ENCODE peak calls at places on chromosomes 6 and 20, in ten cellular contexts. One of them, this sample, is unnamed.
A peak's percentile ranks its signal among the peaks of the same experiment; 100 is the strongest.

GRCh38 chr6:165849539-165850430 is 186.7 kb upstream of the PDE10A start:
- DNase-seq in spleen: no peak
- DNase-seq in PC-9: no peak
- DNase-seq in astrocyte: no peak
- DNase-seq in pancreas: no peak
- DNase-seq in adrenal gland: no peak
- DNase-seq in SJSA1: no peak
- DNase-seq in stomach: no peak
- DNase-seq in heart right ventricle: no peak
- DNase-seq in IMR-90: no peak
- DNase-seq in this sample: no peak

GRCh38 chr6:115819506-115819905 is 241.2 kb downstream of the FRK start:
- DNase-seq in astrocyte: no peak
- DNase-seq in adrenal gland: no peak
- DNase-seq in spleen: no peak
- DNase-seq in SJSA1: no peak
- DNase-seq in pancreas: no peak
- DNase-seq in PC-9: no peak
- DNase-seq in IMR-90: no peak
- DNase-seq in heart right ventricle: no peak
- DNase-seq in stomach: no peak
- DNase-seq in this sample: no peak

GRCh38 chr6:134245691-134246090 is 72.2 kb downstream of the SGK1 start:
- DNase-seq in spleen: no peak
- DNase-seq in astrocyte: no peak
- DNase-seq in heart right ventricle: no peak
- DNase-seq in stomach: no peak
- DNase-seq in IMR-90: no peak
- DNase-seq in pancreas: no peak
- DNase-seq in adrenal gland: no peak
- DNase-seq in PC-9: no peak
- DNase-seq in SJSA1: no peak
- DNase-seq in this sample: peak; percentile 56

GRCh38 chr6:31721351-31722020 is at the start of gene LY6G6C:
- DNase-seq in SJSA1: no peak
- DNase-seq in pancreas: no peak
- DNase-seq in PC-9: no peak
- DNase-seq in adrenal gland: no peak
- DNase-seq in spleen: peak; percentile 61
- DNase-seq in stomach: no peak
- DNase-seq in heart right ventricle: no peak
- DNase-seq in IMR-90: no peak
- DNase-seq in astrocyte: no peak
- DNase-seq in this sample: no peak

GRCh38 chr6:159463440-159463839 is 229.6 kb downstream of the SOD2 start:
- DNase-seq in heart right ventricle: no peak
- DNase-seq in stomach: no peak
- DNase-seq in SJSA1: no peak
- DNase-seq in adrenal gland: no peak
- DNase-seq in IMR-90: peak; percentile 10
- DNase-seq in PC-9: no peak
- DNase-seq in spleen: no peak
- DNase-seq in astrocyte: no peak
- DNase-seq in pancreas: no peak
- DNase-seq in this sample: peak; percentile 11

GRCh38 chr6:28161410-28162079 is 19.9 kb downstream of the ZKSCAN8 start:
- DNase-seq in pancreas: peak; percentile 72
- DNase-seq in adrenal gland: peak; percentile 80
- DNase-seq in PC-9: peak; percentile 93
- DNase-seq in astrocyte: peak; percentile 33
- DNase-seq in spleen: peak; percentile 96
- DNase-seq in IMR-90: peak; percentile 68
- DNase-seq in SJSA1: peak; percentile 44
- DNase-seq in heart right ventricle: peak; percentile 79
- DNase-seq in stomach: peak; percentile 59
- DNase-seq in this sample: peak; percentile 60

GRCh38 chr20:63366658-63367360 is 5.7 kb upstream of the CHRNA4 start:
- DNase-seq in stomach: no peak
- DNase-seq in adrenal gland: no peak
- DNase-seq in astrocyte: no peak
- DNase-seq in SJSA1: no peak
- DNase-seq in PC-9: no peak
- DNase-seq in IMR-90: no peak
- DNase-seq in pancreas: no peak
- DNase-seq in heart right ventricle: peak; percentile 11
- DNase-seq in spleen: no peak
- DNase-seq in this sample: no peak

GRCh38 chr6:53547166-53547814 is 2.4 kb upstream of the GCLC start:
- DNase-seq in heart right ventricle: no peak
- DNase-seq in IMR-90: no peak
- DNase-seq in PC-9: peak; percentile 6
- DNase-seq in astrocyte: no peak
- DNase-seq in pancreas: peak; percentile 39
- DNase-seq in SJSA1: no peak
- DNase-seq in spleen: peak; percentile 79
- DNase-seq in adrenal gland: no peak
- DNase-seq in stomach: no peak
- DNase-seq in this sample: no peak

GRCh38 chr20:4130404-4131189 is 115.2 kb upstream of the RNF24 start:
- DNase-seq in astrocyte: peak; percentile 75
- DNase-seq in pancreas: no peak
- DNase-seq in PC-9: no peak
- DNase-seq in heart right ventricle: no peak
- DNase-seq in adrenal gland: no peak
- DNase-seq in spleen: no peak
- DNase-seq in stomach: no peak
- DNase-seq in SJSA1: peak; percentile 78
- DNase-seq in IMR-90: peak; percentile 72
- DNase-seq in this sample: peak; percentile 59

GRCh38 chr6:160039441-160039840 is 70.6 kb downstream of the IGF2R start:
- DNase-seq in IMR-90: no peak
- DNase-seq in stomach: no peak
- DNase-seq in heart right ventricle: no peak
- DNase-seq in PC-9: no peak
- DNase-seq in pancreas: no peak
- DNase-seq in astrocyte: no peak
- DNase-seq in SJSA1: no peak
- DNase-seq in adrenal gland: no peak
- DNase-seq in spleen: no peak
- DNase-seq in this sample: no peak

GRCh38 chr6:14719273-14719672 is 526.6 kb upstream of the JARID2 start:
- DNase-seq in SJSA1: no peak
- DNase-seq in IMR-90: no peak
- DNase-seq in pancreas: no peak
- DNase-seq in heart right ventricle: no peak
- DNase-seq in adrenal gland: no peak
- DNase-seq in astrocyte: no peak
- DNase-seq in stomach: no peak
- DNase-seq in PC-9: no peak
- DNase-seq in spleen: no peak
- DNase-seq in this sample: no peak

GRCh38 chr20:32902456-32903420 is 44.0 kb downstream of the EFCAB8 start:
- DNase-seq in heart right ventricle: peak; percentile 41
- DNase-seq in astrocyte: peak; percentile 13
- DNase-seq in SJSA1: peak; percentile 66
- DNase-seq in pancreas: peak; percentile 21
- DNase-seq in PC-9: peak; percentile 53
- DNase-seq in IMR-90: peak; percentile 41
- DNase-seq in adrenal gland: peak; percentile 49
- DNase-seq in stomach: peak; percentile 60
- DNase-seq in spleen: peak; percentile 90
- DNase-seq in this sample: peak; percentile 36

GRCh38 chr6:153108320-153108719 is 22.8 kb downstream of the RGS17 start:
- DNase-seq in spleen: no peak
- DNase-seq in PC-9: no peak
- DNase-seq in SJSA1: no peak
- DNase-seq in pancreas: no peak
- DNase-seq in adrenal gland: no peak
- DNase-seq in astrocyte: no peak
- DNase-seq in stomach: no peak
- DNase-seq in heart right ventricle: no peak
- DNase-seq in IMR-90: no peak
- DNase-seq in this sample: no peak

DNA sequence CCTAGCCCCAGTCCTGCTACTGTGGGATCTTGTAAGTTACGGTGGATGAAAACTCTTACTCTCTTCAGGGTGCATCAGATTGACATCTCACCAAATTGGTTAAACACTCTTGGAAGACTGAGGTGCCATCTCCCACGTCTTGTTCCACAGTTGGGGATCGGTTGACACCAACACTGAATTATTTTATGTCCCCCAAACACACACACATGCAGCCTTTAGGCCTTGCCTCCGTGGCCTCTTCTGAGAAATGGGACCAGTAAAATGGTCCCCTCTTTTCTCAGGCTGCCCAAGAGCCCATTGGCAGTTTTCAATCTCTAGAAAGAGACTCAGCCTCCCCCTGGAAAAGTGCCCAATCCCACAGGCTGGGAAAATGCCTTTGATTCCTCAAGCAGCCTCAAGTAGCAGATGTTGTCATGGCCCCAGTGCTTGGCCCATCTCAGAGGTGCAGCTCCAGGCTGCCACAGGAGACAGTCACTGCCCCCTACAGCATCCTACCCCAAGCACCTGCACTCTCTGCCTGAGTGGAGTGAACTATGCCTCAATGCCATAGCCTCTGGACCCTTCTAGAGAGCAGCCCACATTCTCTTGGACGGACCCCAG is 163.9 kb downstream of the ANKRD60 start:
- DNase-seq in astrocyte: no peak
- DNase-seq in IMR-90: no peak
- DNase-seq in pancreas: no peak
- DNase-seq in SJSA1: peak; percentile 28
- DNase-seq in heart right ventricle: no peak
- DNase-seq in PC-9: no peak
- DNase-seq in stomach: no peak
- DNase-seq in spleen: peak; percentile 33
- DNase-seq in adrenal gland: no peak
- DNase-seq in this sample: no peak
- H3K27ac ChIP-seq in astrocyte: no peak overlapping the region
- H3K27ac ChIP-seq in IMR-90: no peak overlapping the region
- H3K27ac ChIP-seq in pancreas: no peak overlapping the region
- H3K27ac ChIP-seq in SJSA1: no peak overlapping the region
- H3K27ac ChIP-seq in heart right ventricle: no peak overlapping the region
- H3K27ac ChIP-seq in PC-9: peak overlapping the region; percentile 78
- H3K27ac ChIP-seq in stomach: no peak overlapping the region
- H3K27ac ChIP-seq in spleen: no peak overlapping the region
- H3K27ac ChIP-seq in adrenal gland: no peak overlapping the region
- H3K27ac ChIP-seq in this sample: no peak overlapping the region

GRCh38 chr6:85421963-85422362 is 27.9 kb upstream of the NT5E start:
- DNase-seq in heart right ventricle: no peak
- DNase-seq in SJSA1: no peak
- DNase-seq in stomach: no peak
- DNase-seq in spleen: no peak
- DNase-seq in adrenal gland: no peak
- DNase-seq in astrocyte: peak; percentile 65
- DNase-seq in PC-9: no peak
- DNase-seq in pancreas: no peak
- DNase-seq in IMR-90: peak; percentile 77
- DNase-seq in this sample: no peak
- H3K27ac ChIP-seq in heart right ventricle: no peak overlapping the region
- H3K27ac ChIP-seq in SJSA1: peak overlapping the region; percentile 34
- H3K27ac ChIP-seq in stomach: no peak overlapping the region
- H3K27ac ChIP-seq in spleen: no peak overlapping the region
- H3K27ac ChIP-seq in adrenal gland: no peak overlapping the region
- H3K27ac ChIP-seq in astrocyte: no peak overlapping the region
- H3K27ac ChIP-seq in PC-9: no peak overlapping the region
- H3K27ac ChIP-seq in pancreas: no peak overlapping the region
- H3K27ac ChIP-seq in IMR-90: peak overlapping the region; percentile 66
- H3K27ac ChIP-seq in this sample: no peak overlapping the region

GRCh38 chr6:7239590-7239948 is 73.4 kb downstream of the SSR1 start:
- DNase-seq in PC-9: no peak
- DNase-seq in adrenal gland: no peak
- DNase-seq in heart right ventricle: no peak
- DNase-seq in IMR-90: no peak
- DNase-seq in SJSA1: no peak
- DNase-seq in pancreas: no peak
- DNase-seq in spleen: no peak
- DNase-seq in astrocyte: no peak
- DNase-seq in stomach: no peak
- DNase-seq in this sample: no peak

GRCh38 chr6:7237653-7238190 is 75.3 kb downstream of the SSR1 start:
- DNase-seq in astrocyte: no peak
- DNase-seq in stomach: no peak
- DNase-seq in PC-9: no peak
- DNase-seq in adrenal gland: no peak
- DNase-seq in pancreas: no peak
- DNase-seq in IMR-90: peak; percentile 41
- DNase-seq in SJSA1: no peak
- DNase-seq in heart right ventricle: no peak
- DNase-seq in spleen: no peak
- DNase-seq in this sample: no peak

GRCh38 chr6:7240351-7240750 is 72.6 kb downstream of the SSR1 start:
- DNase-seq in IMR-90: no peak
- DNase-seq in PC-9: no peak
- DNase-seq in spleen: no peak
- DNase-seq in astrocyte: no peak
- DNase-seq in heart right ventricle: no peak
- DNase-seq in SJSA1: no peak
- DNase-seq in stomach: no peak
- DNase-seq in pancreas: no peak
- DNase-seq in adrenal gland: no peak
- DNase-seq in this sample: no peak

GRCh38 chr6:7238900-7239589 is 74.0 kb downstream of the SSR1 start:
- DNase-seq in astrocyte: peak; percentile 49
- DNase-seq in PC-9: peak; percentile 84
- DNase-seq in IMR-90: peak; percentile 67
- DNase-seq in SJSA1: peak; percentile 85
- DNase-seq in spleen: peak; percentile 94
- DNase-seq in heart right ventricle: peak; percentile 88
- DNase-seq in adrenal gland: peak; percentile 95
- DNase-seq in pancreas: peak; percentile 99
- DNase-seq in stomach: peak; percentile 96
- DNase-seq in this sample: peak; percentile 58

GRCh38 chr6:7238526-7238899 is 74.5 kb downstream of the SSR1 start:
- DNase-seq in spleen: no peak
- DNase-seq in IMR-90: no peak
- DNase-seq in adrenal gland: no peak
- DNase-seq in SJSA1: no peak
- DNase-seq in PC-9: no peak
- DNase-seq in heart right ventricle: no peak
- DNase-seq in pancreas: no peak
- DNase-seq in astrocyte: no peak
- DNase-seq in stomach: no peak
- DNase-seq in this sample: no peak
- H3K27ac ChIP-seq in spleen: peak overlapping the region; percentile 55
- H3K27ac ChIP-seq in IMR-90: no peak overlapping the region
- H3K27ac ChIP-seq in adrenal gland: no peak overlapping the region
- H3K27ac ChIP-seq in SJSA1: no peak overlapping the region
- H3K27ac ChIP-seq in PC-9: no peak overlapping the region
- H3K27ac ChIP-seq in heart right ventricle: no peak overlapping the region
- H3K27ac ChIP-seq in pancreas: peak overlapping the region; percentile 88
- H3K27ac ChIP-seq in astrocyte: no peak overlapping the region
- H3K27ac ChIP-seq in stomach: peak overlapping the region; percentile 76
- H3K27ac ChIP-seq in this sample: no peak overlapping the region

DNA sequence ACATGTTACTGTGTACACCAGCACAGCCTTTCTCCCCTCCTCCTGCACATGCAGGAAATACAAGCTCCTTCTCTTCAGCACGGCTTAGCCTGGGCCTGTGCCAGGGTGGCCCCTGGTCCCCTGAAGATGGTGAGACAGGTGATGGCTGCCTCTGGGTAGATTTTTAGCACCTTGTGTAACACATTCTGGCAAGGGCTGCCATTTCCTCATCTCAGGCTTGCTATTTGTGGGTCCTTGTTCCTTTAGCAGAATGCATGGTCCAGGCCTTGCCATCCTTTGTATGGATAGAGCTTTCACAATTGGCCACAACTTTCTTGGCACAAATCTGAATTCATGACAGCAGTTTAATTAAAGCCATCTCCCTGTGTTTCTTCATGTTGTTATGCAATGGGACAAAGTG is 151.3 kb downstream of the CDC5L start:
- DNase-seq in IMR-90: no peak
- DNase-seq in SJSA1: peak; percentile 28
- DNase-seq in pancreas: no peak
- DNase-seq in PC-9: no peak
- DNase-seq in stomach: no peak
- DNase-seq in adrenal gland: no peak
- DNase-seq in heart right ventricle: no peak
- DNase-seq in astrocyte: no peak
- DNase-seq in spleen: no peak
- DNase-seq in this sample: no peak
- H3K27ac ChIP-seq in IMR-90: no peak overlapping the region
- H3K27ac ChIP-seq in SJSA1: no peak overlapping the region
- H3K27ac ChIP-seq in pancreas: no peak overlapping the region
- H3K27ac ChIP-seq in PC-9: no peak overlapping the region
- H3K27ac ChIP-seq in stomach: no peak overlapping the region
- H3K27ac ChIP-seq in adrenal gland: no peak overlapping the region
- H3K27ac ChIP-seq in heart right ventricle: no peak overlapping the region
- H3K27ac ChIP-seq in astrocyte: no peak overlapping the region
- H3K27ac ChIP-seq in spleen: no peak overlapping the region
- H3K27ac ChIP-seq in this sample: no peak overlapping the region

This sample was measured in mammary epithelial cell.